ENCODE peak calls at places on chromosomes 5 and 9, in nine cellular contexts. Q, I, T, O, G, C, U, X and P are unnamed samples.

GRCh38 chr9:4237748-4238511 is 61.9 kb downstream of the GLIS3 start:
- DNase-seq in Q (no peak), I (no peak), T (no peak), O (no peak), G (peak), C (no peak), U (no peak), X (no peak), P (no peak)

GRCh38 chr9:89815903-89816573 is 211.2 kb downstream of the GADD45G start:
- DNase-seq in Q (peak), I (no peak), T (no peak), O (no peak), G (no peak), C (no peak), U (no peak), X (peak), P (no peak)

GRCh38 chr9:4299006-4299795 is 667 bp downstream of the GLIS3 start:
- DNase-seq in Q (peak), I (peak), T (peak), O (peak), G (peak), C (no peak), U (peak), X (peak), P (no peak)

GRCh38 chr5:173247050-173247449 is 12.0 kb upstream of the NKX2-5 start:
- DNase-seq in Q (no peak), I (no peak), T (no peak), O (no peak), G (no peak), C (no peak), U (no peak), X (no peak), P (no peak)

GRCh38 chr9:76415731-76416130 is 21.5 kb upstream of the RFK start:
- DNase-seq in Q (no peak), I (no peak), T (no peak), O (no peak), G (peak), C (no peak), U (no peak), X (no peak), P (no peak)

GRCh38 chr5:175842947-175843793 is 28.2 kb upstream of the CPLX2 start:
- DNase-seq in Q (no peak), I (peak), T (no peak), O (no peak), G (peak), C (peak), U (peak), X (no peak), P (peak)

GRCh38 chr9:20921362-20921761 is 110.1 kb downstream of the HACD4 start:
- DNase-seq in Q (no peak), I (no peak), T (no peak), O (no peak), G (no peak), C (no peak), U (no peak), X (no peak), P (no peak)

GRCh38 chr5:106691701-106692100 is 979.0 kb downstream of the EFNA5 start:
- DNase-seq in Q (no peak), I (peak), T (no peak), O (no peak), G (no peak), C (no peak), U (no peak), X (no peak), P (no peak)

GRCh38 chr5:9431496-9432258 is 114.2 kb downstream of the SEMA5A start:
- DNase-seq in Q (no peak), I (peak), T (no peak), O (no peak), G (peak), C (no peak), U (no peak), X (no peak), P (peak)

GRCh38 chr5:71922584-71923106 is 184.6 kb upstream of the MAP1B start:
- DNase-seq in Q (no peak), I (peak), T (no peak), O (peak), G (peak), C (no peak), U (peak), X (no peak), P (no peak)

GRCh38 chr5:115097236-115097635 is 72.5 kb downstream of the TRIM36 start:
- DNase-seq in Q (no peak), I (no peak), T (no peak), O (no peak), G (no peak), C (no peak), U (no peak), X (no peak), P (no peak)

GRCh38 chr9:107841078-107841477 is 351.5 kb upstream of the KLF4 start:
- DNase-seq in Q (no peak), I (no peak), T (no peak), O (no peak), G (no peak), C (no peak), U (no peak), X (no peak), P (no peak)

GRCh38 chr9:69873401-69873950 is 52.9 kb downstream of the CFAP95 start:
- DNase-seq in Q (no peak), I (no peak), T (no peak), O (no peak), G (no peak), C (no peak), U (no peak), X (no peak), P (no peak)

DNA sequence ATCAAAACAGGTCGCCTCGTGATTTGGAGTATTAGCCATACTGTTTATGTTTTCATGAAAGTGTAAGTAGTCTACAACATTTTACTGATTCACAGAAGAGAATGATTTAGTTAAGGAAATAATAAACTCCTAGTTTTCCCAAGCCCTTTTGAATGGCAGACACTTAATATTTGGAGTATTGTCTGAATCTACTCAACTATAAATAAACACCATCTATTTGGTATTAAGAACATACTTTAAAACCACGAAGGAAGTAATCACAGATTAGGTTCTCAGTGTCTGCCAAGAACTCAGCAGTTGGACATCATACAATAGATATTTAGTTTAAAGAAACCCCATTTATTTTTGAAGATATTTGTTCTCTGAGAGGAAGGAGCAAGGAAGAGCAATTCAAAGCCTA is 258.5 kb upstream of the RASA1 start:
- DNase-seq in Q (no peak), I (peak), T (no peak), O (peak), G (peak), C (no peak), U (no peak), X (no peak), P (no peak)
- H3K4me3 ChIP-seq in Q (no peak), I (no peak), T (no peak), O (no peak), G (no peak), C (no peak), U (no peak), X (no peak), P (no peak)

GRCh38 chr9:96230002-96230401 is 72.0 kb downstream of the HSD17B3 start:
- DNase-seq in Q (no peak), I (no peak), T (no peak), O (no peak), G (no peak), C (no peak), U (no peak), X (no peak), P (no peak)
- TF ChIP-seq CTCF in Q (no peak), I (peak), T (no peak), O (no peak), G (peak), C (peak), U (no peak), X (no peak), P (no peak)

GRCh38 chr5:139384591-139385051 is 1.5 kb upstream of the SLC23A1 start:
- DNase-seq in Q (no peak), I (no peak), T (no peak), O (no peak), G (no peak), C (no peak), U (no peak), X (no peak), P (no peak)
- H3K4me3 ChIP-seq in Q (peak), I (no peak), T (peak), O (no peak), G (no peak), C (no peak), U (no peak), X (no peak), P (peak)

DNA sequence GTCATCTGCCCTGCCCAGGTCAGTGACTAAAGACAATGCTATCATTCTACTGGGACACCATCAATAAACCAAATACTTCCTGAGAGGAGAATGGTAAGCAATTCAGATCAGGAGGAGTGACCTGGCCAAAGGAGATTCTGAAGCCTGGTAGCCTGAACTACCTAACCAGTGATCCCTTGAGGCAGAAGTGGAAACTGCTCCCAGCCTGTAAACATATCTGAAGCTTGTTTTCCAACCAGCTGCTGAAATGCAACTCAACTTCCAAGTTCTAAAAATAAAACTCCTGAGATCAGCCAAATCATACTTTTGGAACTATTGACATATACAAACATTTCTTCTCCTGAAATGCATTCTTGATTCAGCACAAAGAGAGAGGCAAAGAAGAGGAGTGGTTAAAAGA is 204.1 kb downstream of the EBF1 start:
- DNase-seq in Q (no peak), I (peak), T (no peak), O (no peak), G (peak), C (no peak), U (peak), X (no peak), P (no peak)
- TF ChIP-seq CTCF in Q (no peak), I (peak), T (no peak), O (no peak), G (peak), C (no peak), U (no peak), X (no peak), P (peak)

GRCh38 chr5:137896560-137896959 is 7.3 kb downstream of the PKD2L2 start:
- DNase-seq in Q (no peak), I (no peak), T (no peak), O (no peak), G (no peak), C (no peak), U (no peak), X (no peak), P (no peak)

GRCh38 chr5:137899493-137899892 is 10.2 kb downstream of the PKD2L2 start:
- DNase-seq in Q (no peak), I (no peak), T (no peak), O (no peak), G (no peak), C (no peak), U (no peak), X (no peak), P (no peak)

GRCh38 chr5:137902389-137903133 is 13.3 kb downstream of the PKD2L2 start:
- DNase-seq in Q (no peak), I (no peak), T (no peak), O (no peak), G (no peak), C (no peak), U (no peak), X (no peak), P (no peak)

GRCh38 chr5:137900925-137901817 is 11.9 kb downstream of the PKD2L2 start:
- DNase-seq in Q (no peak), I (no peak), T (no peak), O (no peak), G (no peak), C (no peak), U (no peak), X (no peak), P (no peak)
- H3K4me3 ChIP-seq in Q (no peak), I (no peak), T (no peak), O (no peak), G (no peak), C (no peak), U (no peak), X (no peak), P (no peak)

DNA sequence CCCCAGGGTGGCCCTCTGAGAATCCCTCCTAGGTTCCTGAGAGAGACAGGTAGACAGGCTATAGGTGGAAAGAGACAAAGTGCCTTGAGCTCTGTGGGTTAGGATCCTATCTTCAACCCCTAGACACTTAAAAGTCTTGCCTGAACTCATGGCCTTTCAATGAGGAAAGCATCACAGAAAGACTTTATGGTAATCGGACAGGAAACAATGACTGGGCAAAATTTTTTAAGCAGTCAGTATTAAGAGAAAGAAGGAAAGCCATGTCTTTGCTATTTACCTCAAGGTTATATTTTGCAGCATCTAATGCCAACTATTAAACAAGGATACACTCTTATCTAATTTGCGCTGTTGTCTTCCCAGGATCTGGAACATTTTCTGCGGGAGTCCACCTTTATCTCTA is 93.2 kb downstream of the PCSK1 start:
- DNase-seq in Q (no peak), I (no peak), T (no peak), O (no peak), G (peak), C (no peak), U (no peak), X (no peak), P (no peak)
- TF ChIP-seq CTCF in Q (no peak), I (no peak), T (no peak), O (no peak), G (no peak), C (no peak), U (no peak), X (no peak), P (no peak)

GRCh38 chr9:86942352-86943222 is 4.7 kb downstream of the GAS1 start:
- DNase-seq in Q (no peak), I (no peak), T (no peak), O (no peak), G (peak), C (no peak), U (no peak), X (no peak), P (no peak)
- H3K4me3 ChIP-seq in Q (no peak), I (no peak), T (no peak), O (no peak), G (no peak), C (no peak), U (no peak), X (no peak), P (no peak)